ENCODE peak calls at places on chromosomes 1 and 21, in four cellular contexts. V is lung, M is left ventricle myocardium inferior, K is esophagus squamous epithelium. D is an unnamed sample.

GRCh38 chr21:39114871-39115658 is 68.2 kb downstream of the PSMG1 start:
- DNase-seq in K (no peak), M (no peak), V (no peak), D (no peak)

GRCh38 chr1:60984066-60984799 is 98.1 kb upstream of the NFIA start:
- DNase-seq in K (no peak), V (no peak), M (peak; percentile 57), D (peak; percentile 42)

GRCh38 chr1:182909578-182909977 is 43.4 kb downstream of the SHCBP1L start:
- DNase-seq in K (no peak), V (no peak), M (no peak), D (no peak)

GRCh38 chr1:26555550-26555981 is 26.0 kb downstream of the RPS6KA1 start:
- DNase-seq in K (no peak), V (no peak), M (no peak), D (no peak)

GRCh38 chr1:239418241-239418640 is 31.9 kb downstream of the CHRM3 start:
- DNase-seq in V (no peak), M (no peak), K (no peak), D (no peak)

GRCh38 chr1:12456979-12457378 is 161.0 kb downstream of the DHRS3 start:
- DNase-seq in K (no peak), V (no peak), M (no peak), D (no peak)

GRCh38 chr21:46411236-46411635 is 47.5 kb upstream of the DIP2A start:
- DNase-seq in V (no peak), M (no peak), K (no peak), D (no peak)

GRCh38 chr21:15472641-15473040 is 257.1 kb upstream of the USP25 start:
- DNase-seq in K (no peak), V (no peak), M (no peak), D (no peak)

GRCh38 chr1:22636369-22636768 is at the start of gene C1QA:
- DNase-seq in M (peak; percentile 62), V (peak; percentile 54), K (no peak), D (peak; percentile 75)

GRCh38 chr21:46115441-46116188 is 17.7 kb downstream of the COL6A2 start:
- DNase-seq in K (no peak), M (peak; percentile 10), V (no peak), D (no peak)

GRCh38 chr1:210663730-210664573 is 335.2 kb downstream of the HHAT start:
- DNase-seq in V (no peak), K (no peak), M (no peak), D (no peak)

GRCh38 chr1:240464099-240464498 is 147.9 kb downstream of the GREM2 start:
- DNase-seq in K (no peak), V (no peak), M (no peak), D (no peak)

GRCh38 chr21:35343046-35343816 is 294.1 kb upstream of the RUNX1 start:
- DNase-seq in K (no peak), M (no peak), V (no peak), D (no peak)

GRCh38 chr21:42678618-42679295 is 25.3 kb downstream of the PDE9A start:
- DNase-seq in M (no peak), V (no peak), K (no peak), D (no peak)

GRCh38 chr1:87084247-87084836 is 169.9 kb downstream of the HS2ST1 start:
- DNase-seq in V (no peak), M (no peak), K (no peak), D (no peak)

GRCh38 chr1:193079187-193079586 is 19.8 kb downstream of the RO60 start:
- DNase-seq in K (no peak), M (no peak), V (no peak), D (no peak)

GRCh38 chr1:61819421-61819820 is 77.1 kb downstream of the PATJ start:
- DNase-seq in K (no peak), V (no peak), M (no peak), D (no peak)

GRCh38 chr1:59081795-59082194 is 215.1 kb upstream of the FGGY start:
- DNase-seq in V (no peak), K (no peak), M (no peak), D (no peak)

GRCh38 chr1:94962745-94963265 is 35.9 kb upstream of the CNN3 start:
- DNase-seq in V (no peak), M (no peak), K (no peak), D (peak; percentile 69)

GRCh38 chr1:29121516-29121937 is 2.2 kb downstream of the TMEM200B start:
- DNase-seq in M (no peak), V (no peak), K (no peak), D (no peak)

GRCh38 chr1:200907611-200908097 is 13.0 kb downstream of the INAVA start:
- DNase-seq in M (no peak), K (no peak), V (no peak), D (no peak)

GRCh38 chr21:36428789-36429671 is 43.8 kb downstream of the CHAF1B start:
- DNase-seq in M (no peak), K (no peak), V (no peak), D (no peak)

GRCh38 chr21:38170283-38170682 is 86.5 kb upstream of the KCNJ15 start:
- DNase-seq in V (peak; percentile 54), K (no peak), M (no peak), D (no peak)

GRCh38 chr1:31583082-31583994 is 7.0 kb downstream of the TINAGL1 start:
- DNase-seq in K (no peak), M (peak; percentile 53), V (no peak), D (no peak)

GRCh38 chr21:26179501-26179900 is 8.9 kb upstream of the APP start:
- DNase-seq in K (no peak), V (no peak), M (no peak), D (no peak)

GRCh38 chr1:87215592-87215991 is 113.1 kb upstream of the LMO4 start:
- DNase-seq in V (no peak), M (no peak), K (no peak), D (no peak)

GRCh38 chr1:157137051-157137772 is 983 bp downstream of the ETV3 start:
- DNase-seq in K (no peak), M (no peak), V (no peak), D (no peak)

GRCh38 chr1:90154711-90155110 is 159.8 kb downstream of the ZNF326 start:
- DNase-seq in M (no peak), K (no peak), V (no peak), D (no peak)

GRCh38 chr1:90143522-90144050 is 148.7 kb downstream of the ZNF326 start:
- DNase-seq in V (no peak), M (no peak), K (no peak), D (no peak)

GRCh38 chr1:90144820-90145219 is 149.9 kb downstream of the ZNF326 start:
- DNase-seq in M (no peak), K (no peak), V (no peak), D (no peak)

GRCh38 chr1:90147093-90147492 is 152.2 kb downstream of the ZNF326 start:
- DNase-seq in V (no peak), M (no peak), K (no peak), D (no peak)

DNA sequence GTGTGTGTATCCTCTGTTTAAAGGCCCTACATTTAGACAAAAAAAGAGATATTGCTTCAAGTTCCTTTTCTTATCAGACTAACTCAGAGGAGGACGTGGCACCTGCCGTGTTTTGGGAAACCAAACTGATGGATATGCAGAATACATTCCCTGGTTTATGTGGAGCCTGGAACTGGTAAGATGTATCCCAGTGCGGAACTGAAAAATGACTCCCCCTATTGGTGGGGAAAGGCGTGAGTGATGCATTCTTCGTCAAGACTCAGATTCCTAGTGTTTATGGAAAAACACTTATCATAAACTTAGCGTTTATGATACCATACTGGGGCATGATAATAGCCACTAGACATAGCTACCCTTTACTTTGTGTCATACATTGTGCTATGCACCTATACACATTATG is 154.2 kb downstream of the ZNF326 start:
- DNase-seq in K (no peak), M (no peak), V (no peak), D (no peak)
- TF ChIP-seq CTCF in K (no peak), M (no peak), V (no peak), D (no peak)

DNA sequence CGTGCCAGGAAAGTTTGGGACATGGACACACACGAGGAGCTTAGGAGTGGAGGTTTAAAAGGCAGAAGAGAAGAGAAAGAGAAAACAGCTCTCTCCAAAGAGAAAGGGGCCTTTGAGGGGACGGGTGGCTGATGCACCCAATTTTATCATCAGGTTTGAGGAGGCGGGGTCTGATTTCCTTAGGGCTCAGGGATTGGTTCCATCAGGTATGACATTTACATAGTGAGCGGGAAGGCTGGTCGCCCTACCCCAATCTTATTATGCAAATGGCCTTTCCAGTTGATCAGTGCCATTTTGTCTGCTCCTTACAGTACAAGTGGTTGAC is 749.1 kb upstream of the TPTE start:
- DNase-seq in V (no peak), K (no peak), M (no peak), D (no peak)
- H3K9me3 ChIP-seq in V (no peaks in the 10 kb centered on the region), K (no peaks in the 10 kb centered on the region), M (peaks cover 44% of the 10 kb centered on the region), D (no peaks in the 10 kb centered on the region)

GRCh38 chr1:47844556-47844950 is 152.6 kb downstream of the TRABD2B start:
- DNase-seq in M (no peak), K (no peak), V (no peak), D (no peak)
- TF ChIP-seq CTCF in M (no peak), K (no peak), V (no peak), D (no peak)

GRCh38 chr1:36465731-36466369 is 1.7 kb upstream of the MRPS15 start:
- DNase-seq in V (no peak), K (no peak), M (no peak), D (no peak)

GRCh38 chr1:36463773-36464604 is at the start of gene MRPS15:
- DNase-seq in K (peak; percentile 79), V (peak; percentile 97), M (peak; percentile 97), D (peak; percentile 97)

GRCh38 chr1:36464605-36465393 is 615 bp upstream of the MRPS15 start:
- DNase-seq in V (no peak), M (no peak), K (no peak), D (peak; percentile 18)

GRCh38 chr1:36466370-36467026 is 2.3 kb upstream of the MRPS15 start:
- DNase-seq in K (no peak), M (no peak), V (no peak), D (no peak)

DNA sequence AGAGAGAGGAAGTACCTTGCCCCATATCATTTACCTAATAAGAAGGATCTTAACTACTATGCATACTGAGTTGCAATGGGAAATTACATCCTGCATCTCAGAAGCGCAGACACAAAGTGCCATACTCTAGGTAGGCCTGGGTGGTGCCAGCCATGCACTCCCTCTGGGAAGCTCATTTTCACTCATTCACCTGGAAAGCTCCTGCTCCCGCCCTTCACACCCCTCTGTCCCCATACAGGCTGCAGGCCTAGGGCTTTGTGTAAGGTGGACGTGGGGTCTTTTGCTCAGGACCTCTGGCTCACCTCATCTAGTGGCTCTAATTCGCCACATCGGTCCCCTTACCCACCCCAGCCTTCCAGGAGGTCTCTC is 796 bp downstream of the MRPS15 start:
- DNase-seq in V (no peak), M (no peak), K (no peak), D (no peak)
- H3K9me3 ChIP-seq in V (no peaks in the 10 kb centered on the region), M (no peaks in the 10 kb centered on the region), K (no peaks in the 10 kb centered on the region), D (no peaks in the 10 kb centered on the region)

DNA sequence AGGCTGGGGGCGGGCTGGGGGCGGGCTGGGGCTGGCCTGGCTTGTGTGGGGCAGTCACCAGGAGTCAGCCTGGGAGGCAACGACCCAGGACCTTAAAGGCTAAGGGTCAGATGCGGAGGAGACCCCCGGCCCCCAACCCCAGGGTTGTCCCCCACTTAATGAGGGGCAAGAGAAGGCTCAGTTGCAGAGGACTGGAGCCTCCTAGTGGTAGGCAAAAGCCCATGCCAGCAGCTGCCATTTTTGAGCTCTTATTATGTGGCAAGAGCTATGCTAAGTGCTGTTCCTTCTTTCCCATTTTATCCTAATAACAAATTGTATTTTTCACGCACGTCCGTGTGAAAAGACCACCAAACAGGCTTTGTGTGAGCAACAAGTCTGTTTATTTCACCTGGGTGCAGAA is 8.0 kb downstream of the KIAA1614 start:
- DNase-seq in K (no peak), M (no peak), V (no peak), D (no peak)
- TF ChIP-seq CTCF in K (no peak), M (peak; percentile 38), V (no peak), D (peak; percentile 10)